ENCODE peak calls at places on chromosomes 5 and 9, in six cellular contexts. L, F, O, G, Y and I are unnamed samples. For H3K27me3 and H3K4me1, the result is how much of the 10 kb centered on the place peaks cover.

GRCh38 chr9:20228096-20228495 is 394.2 kb downstream of the MLLT3 start:
- DNase-seq in L (no peak), F (no peak), O (no peak), G (no peak), Y (no peak), I (no peak)

GRCh38 chr9:127318651-127319167 is 54.1 kb downstream of the GARNL3 start:
- DNase-seq in L (no peak), F (no peak), O (no peak), G (peak), Y (no peak), I (no peak)

GRCh38 chr9:80649001-80649420 is 1040.3 kb downstream of the TLE1 start:
- DNase-seq in L (no peak), F (no peak), O (no peak), G (peak), Y (peak), I (peak)

GRCh38 chr5:55864606-55865541 is 13.7 kb downstream of the IL31RA start:
- DNase-seq in L (no peak), F (no peak), O (no peak), G (peak), Y (no peak), I (no peak)

GRCh38 chr5:5752844-5753243 is 330.4 kb downstream of the ICE1 start:
- DNase-seq in L (no peak), F (no peak), O (peak), G (no peak), Y (no peak), I (no peak)

GRCh38 chr9:95762322-95762721 is 113.2 kb upstream of the ERCC6L2 start:
- DNase-seq in L (no peak), F (no peak), O (no peak), G (no peak), Y (no peak), I (no peak)

GRCh38 chr5:65481635-65482271 is at the start of gene ADAMTS6:
- DNase-seq in L (peak), F (peak), O (peak), G (peak), Y (peak), I (peak)

GRCh38 chr5:6723122-6723885 is 10.1 kb downstream of the TENT4A start:
- DNase-seq in L (no peak), F (no peak), O (no peak), G (no peak), Y (no peak), I (no peak)

GRCh38 chr9:112168197-112168596 is 6.9 kb downstream of the SUSD1 start:
- DNase-seq in L (no peak), F (no peak), O (no peak), G (no peak), Y (no peak), I (no peak)

GRCh38 chr9:134698111-134698510 is 56.5 kb downstream of the COL5A1 start:
- DNase-seq in L (no peak), F (no peak), O (no peak), G (no peak), Y (no peak), I (no peak)

GRCh38 chr9:137550241-137550621 is at the start of gene PNPLA7:
- DNase-seq in L (peak), F (peak), O (no peak), G (peak), Y (peak), I (peak)

DNA sequence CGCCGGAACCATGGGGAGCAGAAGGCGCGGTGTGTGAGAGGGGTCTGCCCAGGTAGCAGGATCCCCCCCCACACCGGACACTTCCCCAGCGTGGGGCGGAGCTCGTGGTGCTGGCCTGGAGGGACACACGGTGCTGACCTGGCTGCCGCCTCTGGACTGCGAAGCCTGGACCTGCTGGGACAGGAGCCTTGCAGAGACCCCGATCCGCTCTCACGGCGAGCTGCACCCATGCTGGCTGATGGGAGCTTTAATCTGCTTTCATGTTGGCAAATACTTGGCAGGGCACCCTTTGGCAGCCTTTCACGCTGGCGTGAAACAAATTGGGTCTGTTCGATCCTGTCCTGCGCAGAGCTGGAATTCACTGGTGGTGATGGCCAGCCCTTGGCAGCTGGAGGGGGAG is 7.4 kb downstream of the NKD2 start:
- DNase-seq in L (no peak), F (no peak), O (no peak), G (no peak), Y (no peak), I (no peak)
- H3K27me3 ChIP-seq in L (under half), F (under half), O (under half), G (under half), Y (under half), I (under half)

GRCh38 chr5:180494060-180494509 is at the start of gene CNOT6:
- DNase-seq in L (peak), F (peak), O (peak), G (peak), Y (peak), I (peak)
- TF ChIP-seq POLR2A in L (peak), F (no peak), O (peak), G (peak), Y (no peak), I (peak)

DNA sequence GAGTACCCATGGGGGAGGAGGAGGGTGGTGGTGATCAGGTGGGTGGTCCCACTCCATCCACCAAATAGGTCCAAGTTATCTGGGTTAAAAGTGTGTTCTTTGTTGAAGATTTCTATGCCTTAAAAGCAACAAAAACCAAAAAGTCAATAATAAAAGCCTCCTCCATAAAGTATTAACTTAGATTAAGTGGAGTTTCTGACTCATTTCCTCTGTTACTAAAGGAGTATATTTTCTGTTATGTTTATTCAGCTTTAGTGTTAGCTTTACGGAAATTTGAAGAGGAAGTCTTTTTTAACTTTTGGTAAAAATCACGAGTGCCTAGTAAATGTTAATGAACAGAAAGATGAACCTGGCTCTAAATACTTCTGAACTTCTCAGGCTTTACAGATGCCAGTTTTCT is 17.8 kb downstream of the FBXO38 start:
- DNase-seq in L (no peak), F (no peak), O (no peak), G (peak), Y (no peak), I (no peak)
- H3K4me1 ChIP-seq in L (under half), F (half or more), O (under half), G (under half), Y (under half), I (under half)

GRCh38 chr9:37710039-37710438 is 43.6 kb upstream of the TRMT10B start:
- DNase-seq in L (no peak), F (no peak), O (no peak), G (no peak), Y (no peak), I (no peak)
- H3K27me3 ChIP-seq in L (under half), F (under half), O (under half), G (under half), Y (under half), I (under half)

DNA sequence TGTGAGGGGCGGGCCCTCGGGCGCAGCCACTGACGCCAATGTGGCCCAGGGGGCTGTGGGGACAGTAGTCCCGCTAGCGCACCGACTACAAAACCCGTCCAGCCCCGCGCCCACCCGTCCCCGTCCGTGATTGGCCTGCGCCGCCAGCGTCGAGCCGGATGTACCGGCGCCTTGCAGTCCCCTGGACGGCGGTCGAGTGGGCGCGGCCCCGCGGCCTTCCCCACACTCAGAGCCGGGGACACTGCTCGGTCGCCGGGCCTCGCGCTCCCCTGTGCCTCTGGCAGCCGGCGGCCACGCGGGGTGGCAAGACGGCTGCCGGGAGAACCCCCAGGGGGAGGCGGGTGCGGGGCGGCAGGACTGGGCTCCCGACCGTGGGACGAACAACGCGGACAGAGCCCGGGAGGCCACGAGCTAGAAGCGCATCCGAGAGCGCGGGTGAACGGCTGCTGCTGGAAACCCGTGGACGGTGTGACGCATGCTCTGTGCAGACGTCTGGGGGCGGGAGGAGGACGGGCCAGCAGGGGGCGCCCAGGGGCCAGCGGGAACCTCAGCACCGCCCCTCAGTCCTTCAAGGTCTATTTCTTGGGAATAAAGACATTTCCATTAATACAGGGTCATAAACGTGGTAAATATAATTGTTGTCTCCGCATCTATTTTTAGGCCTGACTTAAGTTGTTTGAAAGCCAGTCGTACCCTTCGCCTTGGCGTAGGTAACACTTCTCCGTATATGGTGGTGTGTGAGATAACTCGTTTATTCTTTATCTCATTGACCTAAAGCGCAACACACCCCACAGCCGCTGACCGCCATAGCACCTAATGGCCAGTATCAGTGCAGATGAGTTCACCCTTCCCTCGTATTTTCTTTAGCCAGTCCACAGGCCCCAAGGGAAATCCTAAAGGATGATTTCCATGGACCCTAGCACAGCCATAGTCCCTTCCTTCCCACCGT is 629 bp upstream of the BICD2 start:
- DNase-seq in L (peak), F (peak), O (peak), G (peak), Y (peak), I (peak)
- TF ChIP-seq POLR2A in L (no peak), F (peak), O (peak), G (peak), Y (peak), I (peak)

DNA sequence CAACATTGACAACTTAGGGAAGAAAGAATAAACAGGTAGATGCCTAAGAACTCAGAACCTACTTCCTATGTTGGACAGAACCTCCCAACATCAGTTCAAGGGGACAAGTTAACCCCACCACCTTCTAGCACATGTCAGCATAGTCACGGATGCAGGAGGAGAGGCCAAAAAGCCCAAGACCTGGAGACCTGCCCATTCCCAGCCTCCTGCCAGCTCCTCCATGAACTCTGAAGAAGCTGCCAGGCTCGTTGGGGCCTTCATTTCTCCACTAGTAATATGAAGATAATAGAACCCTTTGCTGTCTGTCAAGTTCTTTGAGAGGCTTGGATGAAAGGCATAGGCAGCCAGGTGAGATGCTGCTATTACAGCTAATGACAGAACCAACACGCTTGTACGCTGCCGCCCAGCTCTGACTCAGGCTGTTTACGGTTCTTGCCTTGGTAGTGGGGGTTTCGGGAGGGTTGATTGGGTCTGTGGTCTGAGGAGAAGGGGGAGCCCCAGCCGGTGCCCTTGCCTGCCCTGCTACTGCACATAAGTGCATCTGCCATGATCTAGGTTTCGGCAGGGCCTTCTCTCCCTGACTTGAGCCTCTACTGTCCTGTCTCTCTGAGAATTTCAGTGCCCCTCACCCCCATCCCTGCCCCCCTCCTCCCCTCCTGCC is 82.2 kb downstream of the NRG2 start:
- DNase-seq in L (no peak), F (no peak), O (peak), G (no peak), Y (no peak), I (peak)
- H3K4me1 ChIP-seq in L (under half), F (under half), O (half or more), G (under half), Y (under half), I (under half)

DNA sequence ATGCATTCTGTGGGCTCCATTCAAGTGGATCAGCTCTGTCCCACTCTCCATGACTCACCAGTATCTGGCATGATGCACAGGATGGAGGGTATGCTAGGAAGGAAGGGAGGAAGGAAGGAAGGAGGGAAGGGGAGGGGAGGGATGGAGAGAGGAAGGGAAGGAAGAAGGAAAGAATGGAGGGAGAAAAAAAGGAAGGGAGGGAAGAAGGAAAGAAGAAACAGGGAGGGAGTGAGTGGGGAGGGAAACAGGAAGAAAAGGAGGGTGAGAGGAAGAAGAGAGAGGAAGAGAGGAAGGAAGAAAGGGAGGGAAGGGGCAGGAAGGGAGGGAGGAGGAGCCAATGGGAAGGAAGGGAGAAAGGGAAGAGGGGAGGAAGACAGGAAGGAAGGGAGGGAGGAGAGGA is 5.3 kb upstream of the BARHL1 start:
- DNase-seq in L (no peak), F (no peak), O (no peak), G (no peak), Y (no peak), I (no peak)
- H3K27me3 ChIP-seq in L (under half), F (half or more), O (under half), G (half or more), Y (under half), I (under half)

GRCh38 chr9:107620801-107621200 is 131.2 kb upstream of the KLF4 start:
- DNase-seq in L (no peak), F (no peak), O (no peak), G (no peak), Y (no peak), I (peak)
- TF ChIP-seq POLR2A in L (no peak), F (no peak), O (no peak), G (no peak), Y (no peak), I (no peak)

GRCh38 chr5:112917453-112918005 is 4.5 kb downstream of the REEP5 start:
- DNase-seq in L (no peak), F (no peak), O (no peak), G (peak), Y (no peak), I (no peak)

GRCh38 chr5:112918679-112919078 is 3.3 kb downstream of the REEP5 start:
- DNase-seq in L (no peak), F (no peak), O (no peak), G (peak), Y (no peak), I (no peak)

GRCh38 chr5:112914584-112914983 is 7.4 kb downstream of the REEP5 start:
- DNase-seq in L (no peak), F (no peak), O (no peak), G (peak), Y (no peak), I (no peak)

GRCh38 chr5:112918136-112918535 is 3.9 kb downstream of the REEP5 start:
- DNase-seq in L (no peak), F (no peak), O (no peak), G (no peak), Y (no peak), I (no peak)

GRCh38 chr5:112915831-112916230 is 6.2 kb downstream of the REEP5 start:
- DNase-seq in L (no peak), F (no peak), O (no peak), G (no peak), Y (no peak), I (no peak)
- H3K4me1 ChIP-seq in L (under half), F (half or more), O (under half), G (under half), Y (under half), I (under half)

GRCh38 chr5:160312960-160313734 is 783 bp upstream of the CCNJL start:
- DNase-seq in L (no peak), F (no peak), O (no peak), G (no peak), Y (no peak), I (no peak)

GRCh38 chr5:160311491-160312138 is 749 bp downstream of the CCNJL start:
- DNase-seq in L (no peak), F (peak), O (no peak), G (no peak), Y (no peak), I (peak)

GRCh38 chr5:160310910-160311295 is 1.5 kb downstream of the CCNJL start:
- DNase-seq in L (no peak), F (no peak), O (no peak), G (no peak), Y (no peak), I (no peak)

GRCh38 chr5:160312139-160312959 is at the start of gene CCNJL:
- DNase-seq in L (no peak), F (peak), O (no peak), G (peak), Y (peak), I (peak)

DNA sequence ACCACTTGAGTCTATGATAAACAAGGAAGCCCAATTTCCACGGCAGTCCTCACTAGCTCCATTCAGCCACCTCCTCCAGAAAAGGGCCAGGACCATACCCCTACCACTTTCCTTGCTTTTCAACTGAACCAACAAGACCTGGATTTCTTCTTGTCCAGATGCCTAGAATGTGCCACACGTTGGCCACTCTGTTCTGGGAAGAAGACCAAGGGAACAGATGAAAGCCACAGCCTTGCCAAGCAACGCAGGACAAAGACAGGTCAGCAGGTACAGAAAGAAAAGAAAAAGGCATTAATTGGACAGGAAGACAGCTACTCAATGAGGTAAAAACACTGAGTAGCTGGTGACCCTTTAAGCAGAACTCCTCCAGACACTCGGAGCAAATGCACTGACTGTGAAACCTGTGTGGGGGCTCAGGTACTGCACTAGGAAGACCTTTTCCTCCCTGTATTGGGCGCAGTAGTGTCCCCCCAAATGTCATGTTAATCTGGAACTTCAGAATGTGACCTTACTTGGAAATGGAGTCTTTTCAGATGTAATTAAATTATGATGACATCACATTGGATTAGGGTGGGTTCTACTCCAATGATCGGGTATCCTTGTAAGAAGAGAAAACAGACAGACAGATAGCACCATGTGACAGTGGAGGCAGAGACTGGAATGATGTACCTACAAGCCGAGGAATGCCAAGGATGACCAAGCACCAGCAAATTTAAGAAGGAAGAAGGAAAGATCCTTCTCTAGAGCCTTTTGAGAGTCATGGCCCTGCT is 2.0 kb downstream of the CCNJL start:
- DNase-seq in L (no peak), F (no peak), O (no peak), G (no peak), Y (no peak), I (no peak)
- H3K27me3 ChIP-seq in L (under half), F (under half), O (under half), G (under half), Y (under half), I (under half)